ENCODE peak calls at places on chromosomes 1 and 21, in seven cellular contexts. Y, G, N, E, M, W and B are unnamed samples.

GRCh38 chr1:175129997-175130648 is 62.5 kb downstream of the KIAA0040 start:
- DNase-seq in Y (no peak), G (no peak), N (peak; percentile 2), E (no peak), M (no peak), W (no peak), B (no peak)

GRCh38 chr1:235503333-235504121 is 725 bp downstream of the B3GALNT2 start:
- DNase-seq in Y (peak; percentile 73), G (peak; percentile 74), N (peak; percentile 51), E (peak; percentile 63), M (no peak), W (peak; percentile 86), B (no peak)

GRCh38 chr1:167747988-167748387 is 26.2 kb downstream of the MPZL1 start:
- DNase-seq in Y (peak; percentile 42), G (no peak), N (peak; percentile 32), E (no peak), M (no peak), W (no peak), B (no peak)

GRCh38 chr1:31374511-31375196 is 1.8 kb upstream of the FABP3 start:
- DNase-seq in Y (no peak), G (no peak), N (peak; percentile 71), E (peak; percentile 50), M (peak; percentile 35), W (peak; percentile 84), B (no peak)

GRCh38 chr1:104082221-104082620 is 332.5 kb downstream of the AMY1C start:
- DNase-seq in Y (no peak), G (no peak), N (no peak), E (no peak), M (no peak), W (no peak), B (no peak)

GRCh38 chr1:239025997-239026694 is 360.2 kb upstream of the CHRM3 start:
- DNase-seq in Y (no peak), G (no peak), N (no peak), E (no peak), M (no peak), W (no peak), B (no peak)

GRCh38 chr1:214510477-214510876 is 40.9 kb downstream of the PTPN14 start:
- DNase-seq in Y (no peak), G (no peak), N (no peak), E (no peak), M (no peak), W (no peak), B (no peak)

GRCh38 chr1:62178372-62178771 is 16.3 kb upstream of the L1TD1 start:
- DNase-seq in Y (no peak), G (no peak), N (no peak), E (no peak), M (no peak), W (no peak), B (no peak)

GRCh38 chr1:245742891-245743290 is 588.1 kb downstream of the KIF26B start:
- DNase-seq in Y (no peak), G (no peak), N (peak; percentile 90), E (no peak), M (no peak), W (no peak), B (no peak)

GRCh38 chr1:109466440-109467300 is at the start of gene SYPL2:
- DNase-seq in Y (no peak), G (peak; percentile 48), N (peak; percentile 15), E (peak; percentile 50), M (no peak), W (peak; percentile 90), B (peak; percentile 44)

GRCh38 chr1:15172405-15173259 is 19.1 kb downstream of the TMEM51 start:
- DNase-seq in Y (no peak), G (no peak), N (peak; percentile 25), E (no peak), M (no peak), W (no peak), B (no peak)

GRCh38 chr1:47656719-47657685 is 219.2 kb downstream of the FOXD2 start:
- DNase-seq in Y (no peak), G (no peak), N (peak; percentile 37), E (no peak), M (no peak), W (peak; percentile 93), B (no peak)

GRCh38 chr1:59146651-59147358 is 150.1 kb upstream of the FGGY start:
- DNase-seq in Y (no peak), G (peak; percentile 76), N (peak; percentile 30), E (peak; percentile 65), M (no peak), W (peak; percentile 88), B (peak; percentile 56)

GRCh38 chr1:68332041-68332440 is 99.7 kb upstream of the WLS start:
- DNase-seq in Y (no peak), G (no peak), N (peak; percentile 20), E (peak; percentile 27), M (no peak), W (no peak), B (no peak)

GRCh38 chr1:7006996-7007871 is 222.0 kb downstream of the CAMTA1 start:
- DNase-seq in Y (no peak), G (no peak), N (no peak), E (no peak), M (no peak), W (no peak), B (no peak)

GRCh38 chr1:93694039-93694438 is 12.4 kb upstream of the BCAR3 start:
- DNase-seq in Y (no peak), G (no peak), N (no peak), E (no peak), M (no peak), W (peak; percentile 87), B (no peak)

GRCh38 chr1:172641492-172641891 is 17.4 kb upstream of the FASLG start:
- DNase-seq in Y (no peak), G (no peak), N (no peak), E (no peak), M (no peak), W (no peak), B (no peak)

GRCh38 chr1:94755675-94756074 is 64.5 kb upstream of the SLC44A3 start:
- DNase-seq in Y (peak; percentile 6), G (no peak), N (peak; percentile 97), E (peak; percentile 91), M (peak; percentile 92), W (no peak), B (no peak)

GRCh38 chr1:62689524-62689923 is 1.3 kb upstream of the DOCK7 start:
- DNase-seq in Y (no peak), G (no peak), N (peak; percentile 80), E (peak; percentile 84), M (no peak), W (no peak), B (no peak)

GRCh38 chr1:21814241-21814918 is 2.3 kb downstream of the LDLRAD2 start:
- DNase-seq in Y (no peak), G (peak; percentile 51), N (peak; percentile 19), E (no peak), M (no peak), W (no peak), B (peak; percentile 32)

GRCh38 chr1:236089046-236089773 is 24.3 kb upstream of the NID1 start:
- DNase-seq in Y (no peak), G (no peak), N (peak; percentile 56), E (peak; percentile 42), M (no peak), W (no peak), B (no peak)

GRCh38 chr21:33395866-33396265 is 7.3 kb upstream of the IFNGR2 start:
- DNase-seq in Y (no peak), G (no peak), N (peak; percentile 80), E (peak; percentile 72), M (no peak), W (no peak), B (no peak)

GRCh38 chr1:27536004-27536757 is 46.2 kb upstream of the WASF2 start:
- DNase-seq in Y (no peak), G (no peak), N (no peak), E (no peak), M (no peak), W (no peak), B (no peak)

GRCh38 chr1:64403331-64403730 is 66.6 kb upstream of the CACHD1 start:
- DNase-seq in Y (no peak), G (no peak), N (peak; percentile 85), E (peak; percentile 88), M (peak; percentile 38), W (no peak), B (no peak)

GRCh38 chr1:176880954-176881595 is 283.4 kb downstream of the ASTN1 start:
- DNase-seq in Y (peak; percentile 73), G (peak; percentile 62), N (peak; percentile 58), E (peak; percentile 61), M (peak; percentile 32), W (peak; percentile 91), B (peak; percentile 16)

GRCh38 chr1:67688526-67689219 is 3.7 kb downstream of the GADD45A start:
- DNase-seq in Y (no peak), G (no peak), N (no peak), E (peak; percentile 44), M (no peak), W (no peak), B (no peak)

GRCh38 chr1:240337795-240338194 is 246.1 kb downstream of the FMN2 start:
- DNase-seq in Y (no peak), G (no peak), N (peak; percentile 94), E (peak; percentile 85), M (peak; percentile 89), W (no peak), B (no peak)

GRCh38 chr1:243730499-243731150 is 119.4 kb downstream of the AKT3 start:
- DNase-seq in Y (no peak), G (no peak), N (no peak), E (no peak), M (no peak), W (peak; percentile 78), B (no peak)

GRCh38 chr21:29342394-29342957 is 43.8 kb downstream of the BACH1 start:
- DNase-seq in Y (no peak), G (peak; percentile 31), N (peak; percentile 99), E (peak; percentile 96), M (peak; percentile 89), W (peak; percentile 85), B (peak; percentile 21)